ENCODE peak calls at places on chromosomes 6 and 20, in nine cellular contexts. One of them, this sample, is unnamed.

GRCh38 chr6:113719056-113719455 is 138.1 kb upstream of the MARCKS start:
- DNase-seq in pancreas: no peak
- DNase-seq in upper lobe of left lung: no peak
- DNase-seq in BE2C: no peak
- DNase-seq in Peyer's patch: peak; percentile 66
- DNase-seq in astrocyte: no peak
- DNase-seq in psoas muscle: no peak
- DNase-seq in CD8-positive, alpha-beta T cell: no peak
- DNase-seq in WERI-Rb-1: peak; percentile 10
- DNase-seq in this sample: no peak

GRCh38 chr6:149264629-149265028 is 52.9 kb upstream of the TAB2 start:
- DNase-seq in pancreas: no peak
- DNase-seq in upper lobe of left lung: no peak
- DNase-seq in BE2C: no peak
- DNase-seq in Peyer's patch: peak; percentile 58
- DNase-seq in astrocyte: no peak
- DNase-seq in psoas muscle: no peak
- DNase-seq in CD8-positive, alpha-beta T cell: peak; percentile 36
- DNase-seq in WERI-Rb-1: no peak
- DNase-seq in this sample: no peak

GRCh38 chr6:31113861-31114539 is 600 bp upstream of the PSORS1C1 start:
- DNase-seq in pancreas: no peak
- DNase-seq in upper lobe of left lung: no peak
- DNase-seq in BE2C: no peak
- DNase-seq in Peyer's patch: no peak
- DNase-seq in astrocyte: peak; percentile 38
- DNase-seq in psoas muscle: no peak
- DNase-seq in CD8-positive, alpha-beta T cell: no peak
- DNase-seq in WERI-Rb-1: no peak
- DNase-seq in this sample: no peak

GRCh38 chr6:70396796-70397729 is 16.2 kb upstream of the FAM135A start:
- DNase-seq in pancreas: peak; percentile 39
- DNase-seq in upper lobe of left lung: no peak
- DNase-seq in BE2C: no peak
- DNase-seq in Peyer's patch: no peak
- DNase-seq in astrocyte: no peak
- DNase-seq in psoas muscle: no peak
- DNase-seq in CD8-positive, alpha-beta T cell: no peak
- DNase-seq in WERI-Rb-1: no peak
- DNase-seq in this sample: no peak

GRCh38 chr6:142946924-142947701 is 2.1 kb upstream of the HIVEP2 start:
- DNase-seq in pancreas: peak; percentile 94
- DNase-seq in upper lobe of left lung: peak; percentile 96
- DNase-seq in BE2C: peak; percentile 10
- DNase-seq in Peyer's patch: peak; percentile 92
- DNase-seq in astrocyte: peak; percentile 75
- DNase-seq in psoas muscle: peak; percentile 94
- DNase-seq in CD8-positive, alpha-beta T cell: peak; percentile 65
- DNase-seq in WERI-Rb-1: peak; percentile 61
- DNase-seq in this sample: peak; percentile 88

GRCh38 chr6:92354270-92354831 is 1065.0 kb downstream of the EPHA7 start:
- DNase-seq in pancreas: no peak
- DNase-seq in upper lobe of left lung: no peak
- DNase-seq in BE2C: peak; percentile 29
- DNase-seq in Peyer's patch: no peak
- DNase-seq in astrocyte: no peak
- DNase-seq in psoas muscle: no peak
- DNase-seq in CD8-positive, alpha-beta T cell: no peak
- DNase-seq in WERI-Rb-1: no peak
- DNase-seq in this sample: no peak

GRCh38 chr6:27517928-27518787 is 45.3 kb upstream of the ZNF184 start:
- DNase-seq in pancreas: no peak
- DNase-seq in upper lobe of left lung: no peak
- DNase-seq in BE2C: peak; percentile 33
- DNase-seq in Peyer's patch: no peak
- DNase-seq in astrocyte: no peak
- DNase-seq in psoas muscle: no peak
- DNase-seq in CD8-positive, alpha-beta T cell: no peak
- DNase-seq in WERI-Rb-1: no peak
- DNase-seq in this sample: peak; percentile 24

GRCh38 chr6:29763491-29764289 is 40.5 kb downstream of the HLA-F start:
- DNase-seq in pancreas: no peak
- DNase-seq in upper lobe of left lung: no peak
- DNase-seq in BE2C: no peak
- DNase-seq in Peyer's patch: no peak
- DNase-seq in astrocyte: peak; percentile 67
- DNase-seq in psoas muscle: no peak
- DNase-seq in CD8-positive, alpha-beta T cell: no peak
- DNase-seq in WERI-Rb-1: no peak
- DNase-seq in this sample: no peak

GRCh38 chr6:106751501-106752252 is 122.3 kb downstream of the QRSL1 start:
- DNase-seq in pancreas: peak; percentile 78
- DNase-seq in upper lobe of left lung: no peak
- DNase-seq in BE2C: no peak
- DNase-seq in Peyer's patch: no peak
- DNase-seq in astrocyte: peak; percentile 4
- DNase-seq in psoas muscle: no peak
- DNase-seq in CD8-positive, alpha-beta T cell: no peak
- DNase-seq in WERI-Rb-1: no peak
- DNase-seq in this sample: no peak

GRCh38 chr20:5056801-5057599 is 55.7 kb upstream of the SLC23A2 start:
- DNase-seq in pancreas: no peak
- DNase-seq in upper lobe of left lung: no peak
- DNase-seq in BE2C: no peak
- DNase-seq in Peyer's patch: peak; percentile 79
- DNase-seq in astrocyte: no peak
- DNase-seq in psoas muscle: no peak
- DNase-seq in CD8-positive, alpha-beta T cell: peak; percentile 68
- DNase-seq in WERI-Rb-1: no peak
- DNase-seq in this sample: peak; percentile 27

GRCh38 chr6:12473494-12473893 is 183.3 kb downstream of the EDN1 start:
- DNase-seq in pancreas: no peak
- DNase-seq in upper lobe of left lung: no peak
- DNase-seq in BE2C: no peak
- DNase-seq in Peyer's patch: no peak
- DNase-seq in astrocyte: no peak
- DNase-seq in psoas muscle: no peak
- DNase-seq in CD8-positive, alpha-beta T cell: no peak
- DNase-seq in WERI-Rb-1: no peak
- DNase-seq in this sample: no peak

GRCh38 chr6:33296797-33297405 is 1.8 kb downstream of the RGL2 start:
- DNase-seq in pancreas: peak; percentile 39
- DNase-seq in upper lobe of left lung: no peak
- DNase-seq in BE2C: no peak
- DNase-seq in Peyer's patch: no peak
- DNase-seq in astrocyte: no peak
- DNase-seq in psoas muscle: no peak
- DNase-seq in CD8-positive, alpha-beta T cell: no peak
- DNase-seq in WERI-Rb-1: no peak
- DNase-seq in this sample: no peak
- H3K4me3 ChIP-seq in pancreas: peak overlapping the region; percentile 93
- H3K4me3 ChIP-seq in upper lobe of left lung: peak overlapping the region; percentile 93
- H3K4me3 ChIP-seq in BE2C: no peak overlapping the region
- H3K4me3 ChIP-seq in Peyer's patch: peak overlapping the region; percentile 86
- H3K4me3 ChIP-seq in astrocyte: peak overlapping the region; percentile 80
- H3K4me3 ChIP-seq in psoas muscle: peak overlapping the region; percentile 82
- H3K4me3 ChIP-seq in CD8-positive, alpha-beta T cell: no peak overlapping the region
- H3K4me3 ChIP-seq in WERI-Rb-1: no peak overlapping the region
- H3K4me3 ChIP-seq in this sample: peak overlapping the region; percentile 81

GRCh38 chr6:136887899-136888298 is 34.2 kb upstream of the SLC35D3 start:
- DNase-seq in pancreas: no peak
- DNase-seq in upper lobe of left lung: no peak
- DNase-seq in BE2C: no peak
- DNase-seq in Peyer's patch: no peak
- DNase-seq in astrocyte: no peak
- DNase-seq in psoas muscle: no peak
- DNase-seq in CD8-positive, alpha-beta T cell: no peak
- DNase-seq in WERI-Rb-1: no peak
- DNase-seq in this sample: no peak

GRCh38 chr6:136890194-136890558 is 31.9 kb upstream of the SLC35D3 start:
- DNase-seq in pancreas: no peak
- DNase-seq in upper lobe of left lung: no peak
- DNase-seq in BE2C: no peak
- DNase-seq in Peyer's patch: no peak
- DNase-seq in astrocyte: no peak
- DNase-seq in psoas muscle: no peak
- DNase-seq in CD8-positive, alpha-beta T cell: no peak
- DNase-seq in WERI-Rb-1: no peak
- DNase-seq in this sample: no peak

GRCh38 chr6:136889271-136890193 is 32.6 kb upstream of the SLC35D3 start:
- DNase-seq in pancreas: no peak
- DNase-seq in upper lobe of left lung: no peak
- DNase-seq in BE2C: no peak
- DNase-seq in Peyer's patch: no peak
- DNase-seq in astrocyte: no peak
- DNase-seq in psoas muscle: no peak
- DNase-seq in CD8-positive, alpha-beta T cell: no peak
- DNase-seq in WERI-Rb-1: no peak
- DNase-seq in this sample: no peak

GRCh38 chr6:136893187-136893586 is 28.9 kb upstream of the SLC35D3 start:
- DNase-seq in pancreas: no peak
- DNase-seq in upper lobe of left lung: no peak
- DNase-seq in BE2C: no peak
- DNase-seq in Peyer's patch: no peak
- DNase-seq in astrocyte: no peak
- DNase-seq in psoas muscle: no peak
- DNase-seq in CD8-positive, alpha-beta T cell: no peak
- DNase-seq in WERI-Rb-1: no peak
- DNase-seq in this sample: no peak

GRCh38 chr6:136890986-136891385 is 31.1 kb upstream of the SLC35D3 start:
- DNase-seq in pancreas: no peak
- DNase-seq in upper lobe of left lung: no peak
- DNase-seq in BE2C: no peak
- DNase-seq in Peyer's patch: no peak
- DNase-seq in astrocyte: peak; percentile 14
- DNase-seq in psoas muscle: no peak
- DNase-seq in CD8-positive, alpha-beta T cell: no peak
- DNase-seq in WERI-Rb-1: no peak
- DNase-seq in this sample: no peak
- TF ChIP-seq CTCF in pancreas: no peak
- TF ChIP-seq CTCF in upper lobe of left lung: no peak
- TF ChIP-seq CTCF in BE2C: no peak
- TF ChIP-seq CTCF in Peyer's patch: no peak
- TF ChIP-seq CTCF in astrocyte: no peak
- TF ChIP-seq CTCF in psoas muscle: no peak
- TF ChIP-seq CTCF in CD8-positive, alpha-beta T cell: no peak
- TF ChIP-seq CTCF in WERI-Rb-1: no peak
- TF ChIP-seq CTCF in this sample: no peak

DNA sequence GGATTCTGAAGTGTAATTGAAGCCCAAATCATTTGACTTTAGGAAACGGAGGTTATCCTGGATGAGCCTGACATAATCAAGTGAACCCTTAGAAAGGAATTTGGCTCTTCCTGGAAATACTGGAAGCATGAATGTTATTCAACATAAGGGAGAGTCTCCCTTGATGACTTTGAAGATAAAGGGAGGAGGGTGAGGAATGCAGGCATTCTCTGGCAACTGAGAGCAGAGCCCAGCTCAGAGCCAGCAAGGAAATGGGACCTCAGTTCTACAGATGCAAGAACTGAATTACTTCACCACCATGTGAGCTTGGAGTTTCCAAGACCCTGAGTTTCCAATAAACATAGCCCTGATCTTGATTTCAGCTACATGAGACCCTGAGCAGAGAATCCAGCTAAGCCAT is 168.2 kb downstream of the DLL1 start:
- DNase-seq in pancreas: no peak
- DNase-seq in upper lobe of left lung: no peak
- DNase-seq in BE2C: no peak
- DNase-seq in Peyer's patch: peak; percentile 44
- DNase-seq in astrocyte: no peak
- DNase-seq in psoas muscle: no peak
- DNase-seq in CD8-positive, alpha-beta T cell: no peak
- DNase-seq in WERI-Rb-1: no peak
- DNase-seq in this sample: no peak
- H3K27me3 ChIP-seq in pancreas: no peaks in the 10 kb centered on the region
- H3K27me3 ChIP-seq in upper lobe of left lung: no peaks in the 10 kb centered on the region
- H3K27me3 ChIP-seq in BE2C: no peaks in the 10 kb centered on the region
- H3K27me3 ChIP-seq in Peyer's patch: no peaks in the 10 kb centered on the region
- H3K27me3 ChIP-seq in astrocyte: no peaks in the 10 kb centered on the region
- H3K27me3 ChIP-seq in psoas muscle: no peaks in the 10 kb centered on the region
- H3K27me3 ChIP-seq in CD8-positive, alpha-beta T cell: no peaks in the 10 kb centered on the region
- H3K27me3 ChIP-seq in WERI-Rb-1: no peaks in the 10 kb centered on the region
- H3K27me3 ChIP-seq in this sample: no peaks in the 10 kb centered on the region

GRCh38 chr6:134943567-134944111 is 6.3 kb downstream of the ALDH8A1 start:
- DNase-seq in pancreas: no peak
- DNase-seq in upper lobe of left lung: peak; percentile 44
- DNase-seq in BE2C: no peak
- DNase-seq in Peyer's patch: no peak
- DNase-seq in astrocyte: no peak
- DNase-seq in psoas muscle: no peak
- DNase-seq in CD8-positive, alpha-beta T cell: no peak
- DNase-seq in WERI-Rb-1: no peak
- DNase-seq in this sample: no peak

GRCh38 chr6:134948708-134949107 is 1.2 kb downstream of the ALDH8A1 start:
- DNase-seq in pancreas: no peak
- DNase-seq in upper lobe of left lung: no peak
- DNase-seq in BE2C: no peak
- DNase-seq in Peyer's patch: no peak
- DNase-seq in astrocyte: no peak
- DNase-seq in psoas muscle: no peak
- DNase-seq in CD8-positive, alpha-beta T cell: no peak
- DNase-seq in WERI-Rb-1: no peak
- DNase-seq in this sample: no peak

GRCh38 chr6:134948142-134948541 is 1.8 kb downstream of the ALDH8A1 start:
- DNase-seq in pancreas: no peak
- DNase-seq in upper lobe of left lung: no peak
- DNase-seq in BE2C: no peak
- DNase-seq in Peyer's patch: no peak
- DNase-seq in astrocyte: no peak
- DNase-seq in psoas muscle: no peak
- DNase-seq in CD8-positive, alpha-beta T cell: no peak
- DNase-seq in WERI-Rb-1: no peak
- DNase-seq in this sample: no peak

GRCh38 chr6:134949927-134950326 is at the start of gene ALDH8A1:
- DNase-seq in pancreas: no peak
- DNase-seq in upper lobe of left lung: no peak
- DNase-seq in BE2C: no peak
- DNase-seq in Peyer's patch: no peak
- DNase-seq in astrocyte: no peak
- DNase-seq in psoas muscle: no peak
- DNase-seq in CD8-positive, alpha-beta T cell: no peak
- DNase-seq in WERI-Rb-1: no peak
- DNase-seq in this sample: no peak

GRCh38 chr6:134945045-134945444 is 4.9 kb downstream of the ALDH8A1 start:
- DNase-seq in pancreas: no peak
- DNase-seq in upper lobe of left lung: no peak
- DNase-seq in BE2C: no peak
- DNase-seq in Peyer's patch: no peak
- DNase-seq in astrocyte: no peak
- DNase-seq in psoas muscle: no peak
- DNase-seq in CD8-positive, alpha-beta T cell: no peak
- DNase-seq in WERI-Rb-1: no peak
- DNase-seq in this sample: no peak
- H3K4me3 ChIP-seq in pancreas: no peak overlapping the region
- H3K4me3 ChIP-seq in upper lobe of left lung: no peak overlapping the region
- H3K4me3 ChIP-seq in BE2C: no peak overlapping the region
- H3K4me3 ChIP-seq in Peyer's patch: no peak overlapping the region
- H3K4me3 ChIP-seq in astrocyte: no peak overlapping the region
- H3K4me3 ChIP-seq in psoas muscle: no peak overlapping the region
- H3K4me3 ChIP-seq in CD8-positive, alpha-beta T cell: no peak overlapping the region
- H3K4me3 ChIP-seq in WERI-Rb-1: no peak overlapping the region
- H3K4me3 ChIP-seq in this sample: no peak overlapping the region

GRCh38 chr6:33207569-33208088 is 671 bp upstream of the RING1 start:
- DNase-seq in pancreas: peak; percentile 68
- DNase-seq in upper lobe of left lung: peak; percentile 90
- DNase-seq in BE2C: peak; percentile 52
- DNase-seq in Peyer's patch: peak; percentile 63
- DNase-seq in astrocyte: no peak
- DNase-seq in psoas muscle: peak; percentile 71
- DNase-seq in CD8-positive, alpha-beta T cell: no peak
- DNase-seq in WERI-Rb-1: peak; percentile 71
- DNase-seq in this sample: peak; percentile 33
- TF ChIP-seq CTCF in pancreas: no peak
- TF ChIP-seq CTCF in upper lobe of left lung: no peak
- TF ChIP-seq CTCF in BE2C: no peak
- TF ChIP-seq CTCF in Peyer's patch: no peak
- TF ChIP-seq CTCF in astrocyte: no peak
- TF ChIP-seq CTCF in psoas muscle: no peak
- TF ChIP-seq CTCF in CD8-positive, alpha-beta T cell: no peak
- TF ChIP-seq CTCF in WERI-Rb-1: no peak
- TF ChIP-seq CTCF in this sample: no peak